ENCODE peak calls at places on chromosomes 11 and 22, in ten cellular contexts. K is hepatocyte; C is ovary; X is uterus; Y is PC-3; O is substantia nigra; F is CD8-positive, alpha-beta memory T cell; L is A549; D is breast epithelium; S is RWPE1. P is an unnamed sample.

GRCh38 chr11:60953781-60954180 is 1.8 kb upstream of the SLC15A3 start:
- DNase-seq in K (no peak), C (no peak), X (no peak), Y (no peak), O (no peak), F (no peak), L (no peak), D (no peak), S (no peak), P (no peak)

GRCh38 chr11:62124186-62125113 is 639 bp downstream of the INCENP start:
- DNase-seq in K (peak; percentile 53), C (no peak), X (no peak), Y (peak; percentile 46), O (no peak), F (no peak), L (no peak), D (peak; percentile 25), S (peak; percentile 42), P (no peak)

GRCh38 chr11:17354070-17354924 is 2.7 kb downstream of the NCR3LG1 start:
- DNase-seq in K (peak; percentile 78), C (peak; percentile 46), X (peak; percentile 29), Y (peak; percentile 73), O (peak; percentile 3), F (peak; percentile 28), L (peak; percentile 80), D (peak; percentile 38), S (peak; percentile 65), P (peak; percentile 1)

GRCh38 chr11:33682446-33682845 is 18.2 kb downstream of the C11orf91 start:
- DNase-seq in K (no peak), C (no peak), X (no peak), Y (peak; percentile 57), O (no peak), F (no peak), L (no peak), D (peak; percentile 77), S (no peak), P (no peak)

GRCh38 chr11:5593146-5593545 is 3.3 kb upstream of the TRIM6 start:
- DNase-seq in K (no peak), C (no peak), X (no peak), Y (no peak), O (no peak), F (no peak), L (no peak), D (no peak), S (no peak), P (no peak)

GRCh38 chr22:42972592-42973535 is 42.1 kb downstream of the PACSIN2 start:
- DNase-seq in K (no peak), C (no peak), X (no peak), Y (no peak), O (no peak), F (no peak), L (no peak), D (no peak), S (no peak), P (no peak)

GRCh38 chr22:35480627-35481565 is 59.7 kb upstream of the RASD2 start:
- DNase-seq in K (no peak), C (no peak), X (peak; percentile 41), Y (peak; percentile 37), O (no peak), F (no peak), L (peak; percentile 25), D (peak; percentile 29), S (no peak), P (no peak)

GRCh38 chr11:26974068-26974790 is 19.7 kb upstream of the FIBIN start:
- DNase-seq in K (no peak), C (no peak), X (no peak), Y (no peak), O (no peak), F (no peak), L (no peak), D (no peak), S (no peak), P (no peak)

GRCh38 chr11:134276396-134277175 is 407 bp downstream of the GLB1L3 start:
- DNase-seq in K (no peak), C (no peak), X (no peak), Y (no peak), O (no peak), F (no peak), L (no peak), D (peak; percentile 6), S (peak; percentile 25), P (no peak)

GRCh38 chr11:5910521-5910920 is 17.5 kb downstream of the OR52E5 start:
- DNase-seq in K (no peak), C (no peak), X (no peak), Y (no peak), O (no peak), F (no peak), L (no peak), D (no peak), S (no peak), P (no peak)

GRCh38 chr11:61297741-61298140 is 2.6 kb upstream of the VWCE start:
- DNase-seq in K (no peak), C (peak; percentile 55), X (peak; percentile 60), Y (peak; percentile 45), O (no peak), F (no peak), L (no peak), D (peak; percentile 67), S (peak; percentile 74), P (no peak)

GRCh38 chr22:46104881-46105493 is 45.3 kb upstream of the PPARA start:
- DNase-seq in K (no peak), C (peak; percentile 57), X (no peak), Y (no peak), O (peak; percentile 35), F (no peak), L (peak; percentile 73), D (no peak), S (no peak), P (no peak)

GRCh38 chr11:16860632-16861031 is 122.2 kb downstream of the C11orf58 start:
- DNase-seq in K (no peak), C (peak; percentile 26), X (no peak), Y (no peak), O (no peak), F (no peak), L (no peak), D (no peak), S (no peak), P (no peak)

GRCh38 chr22:27633296-27633871 is 168.2 kb downstream of the MN1 start:
- DNase-seq in K (no peak), C (no peak), X (no peak), Y (no peak), O (no peak), F (no peak), L (no peak), D (no peak), S (no peak), P (no peak)
- H3K27ac ChIP-seq in K (no peak overlapping the region), C (no peak overlapping the region), X (no peak overlapping the region), Y (no peak overlapping the region), O (no peak overlapping the region), F (no peak overlapping the region), L (no peak overlapping the region), D (no peak overlapping the region), S (no peak overlapping the region), P (no peak overlapping the region)

GRCh38 chr11:10602945-10603344 is 34.5 kb upstream of the LYVE1 start:
- DNase-seq in K (no peak), C (no peak), X (no peak), Y (no peak), O (no peak), F (no peak), L (no peak), D (no peak), S (no peak), P (no peak)

GRCh38 chr11:10602366-10602765 is 33.9 kb upstream of the LYVE1 start:
- DNase-seq in K (no peak), C (no peak), X (no peak), Y (no peak), O (no peak), F (no peak), L (no peak), D (no peak), S (no peak), P (no peak)

GRCh38 chr11:10603721-10604297 is 35.3 kb upstream of the LYVE1 start:
- DNase-seq in K (no peak), C (no peak), X (no peak), Y (no peak), O (no peak), F (no peak), L (no peak), D (no peak), S (no peak), P (no peak)

GRCh38 chr11:10605941-10606381 is 37.5 kb upstream of the LYVE1 start:
- DNase-seq in K (peak; percentile 74), C (peak; percentile 51), X (no peak), Y (no peak), O (no peak), F (no peak), L (no peak), D (no peak), S (no peak), P (no peak)

GRCh38 chr11:10604340-10604748 is 35.9 kb upstream of the LYVE1 start:
- DNase-seq in K (peak; percentile 35), C (peak; percentile 51), X (peak; percentile 63), Y (no peak), O (no peak), F (no peak), L (no peak), D (no peak), S (peak; percentile 35), P (no peak)
- H3K27ac ChIP-seq in K (peak overlapping the region; percentile 86), C (peak overlapping the region; percentile 32), X (peak overlapping the region; percentile 78), Y (no peak overlapping the region), O (peak overlapping the region; percentile 60), F (no peak overlapping the region), L (no peak overlapping the region), D (no peak overlapping the region), S (peak overlapping the region; percentile 65), P (peak overlapping the region; percentile 68)

DNA sequence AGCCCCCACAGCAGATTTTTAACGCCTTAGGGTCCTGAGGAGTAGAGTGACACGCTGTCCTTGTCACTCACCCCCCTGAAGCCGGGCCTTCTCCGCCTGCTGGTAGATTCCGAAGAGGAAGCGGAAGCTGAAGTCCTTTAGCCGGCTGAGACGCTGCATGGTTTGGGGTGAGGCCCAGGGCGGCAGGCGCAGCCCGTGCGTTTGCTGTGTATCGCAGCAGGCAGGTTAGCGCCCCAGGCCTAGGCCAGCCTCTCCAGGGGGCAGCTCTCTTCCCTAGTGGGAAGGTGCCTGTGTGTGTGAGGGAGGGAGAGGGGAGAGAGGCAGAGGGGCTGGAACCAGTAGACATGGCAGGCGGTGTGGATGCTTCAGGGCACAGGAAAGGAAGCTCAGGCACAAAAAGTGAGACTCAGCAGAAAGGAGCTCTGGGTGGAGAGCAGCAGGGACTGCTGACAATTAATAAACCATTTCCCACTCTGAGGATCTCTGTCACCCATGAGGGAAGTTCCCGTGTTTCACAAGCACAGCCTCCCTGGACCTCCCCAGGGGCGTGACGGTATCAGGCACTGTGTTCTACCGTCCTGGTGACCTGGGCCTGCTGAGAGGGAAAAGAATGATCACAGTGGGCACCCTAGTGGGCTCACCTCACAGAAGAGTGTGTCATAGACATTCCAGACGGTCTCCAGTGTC is 3.8 kb downstream of the ACP2 start:
- DNase-seq in K (no peak), C (no peak), X (no peak), Y (no peak), O (no peak), F (no peak), L (no peak), D (no peak), S (no peak), P (no peak)
- H3K27ac ChIP-seq in K (no peak overlapping the region), C (no peak overlapping the region), X (no peak overlapping the region), Y (no peak overlapping the region), O (no peak overlapping the region), F (no peak overlapping the region), L (no peak overlapping the region), D (no peak overlapping the region), S (peak overlapping the region; percentile 61), P (peak overlapping the region; percentile 18)

DNA sequence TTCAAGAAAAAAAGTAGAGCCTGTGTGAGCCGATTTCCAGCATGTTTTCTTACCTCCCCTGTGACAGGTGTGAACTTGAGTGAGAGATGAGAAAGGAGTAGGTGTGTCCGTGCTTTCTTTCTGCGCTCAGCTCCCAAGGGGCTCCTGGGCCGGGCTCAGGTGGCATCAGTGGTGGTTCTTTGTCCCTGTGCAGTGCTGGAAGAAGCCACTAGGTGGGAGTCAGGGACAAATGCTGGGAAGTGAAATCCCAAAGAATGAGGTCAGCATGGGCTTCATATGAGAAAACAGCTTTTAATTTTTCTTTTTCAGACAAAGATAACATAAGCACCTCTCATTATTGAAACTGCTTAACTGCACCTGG is 57.8 kb downstream of the PPFIBP2 start:
- DNase-seq in K (peak; percentile 89), C (peak; percentile 78), X (peak; percentile 77), Y (peak; percentile 82), O (peak; percentile 40), F (no peak), L (peak; percentile 79), D (peak; percentile 69), S (peak; percentile 71), P (no peak)
- H3K27ac ChIP-seq in K (peak overlapping the region; percentile 99), C (no peak overlapping the region), X (no peak overlapping the region), Y (no peak overlapping the region), O (peak overlapping the region; percentile 3), F (no peak overlapping the region), L (peak overlapping the region; percentile 85), D (peak overlapping the region; percentile 74), S (no peak overlapping the region), P (peak overlapping the region; percentile 72)

P was measured in caudate nucleus.